ENCODE peak calls at places on chromosomes 13 and 19, in nine cellular contexts. T, L, V, E, W, N, R, S and X are unnamed samples.
A peak's percentile ranks its signal among the peaks of the same experiment; 100 is the strongest.

GRCh38 chr13:33487575-33488243 is 202.2 kb upstream of the STARD13 start:
- DNase-seq in L (no peak), V (no peak), N (no peak), E (peak; percentile 50), T (no peak), R (no peak), S (peak; percentile 62), W (no peak), X (no peak)

GRCh38 chr13:99353836-99354235 is 46.6 kb upstream of the GPR183 start:
- DNase-seq in V (no peak), T (no peak), L (no peak), R (no peak), W (no peak), N (no peak), S (peak; percentile 57), E (no peak), X (no peak)

GRCh38 chr19:48169585-48169973 is 565 bp downstream of the LIG1 start:
- DNase-seq in L (no peak), S (peak; percentile 48), V (peak; percentile 95), N (peak; percentile 91), R (peak; percentile 81), E (peak; percentile 76), T (peak; percentile 88), W (peak; percentile 93), X (peak; percentile 77)

GRCh38 chr19:3115411-3115810 is 20.4 kb upstream of the GNA15 start:
- DNase-seq in E (no peak), N (no peak), S (no peak), L (no peak), V (no peak), W (no peak), T (no peak), R (no peak), X (peak; percentile 14)

GRCh38 chr13:111051041-111051440 is 64.1 kb upstream of the ARHGEF7 start:
- DNase-seq in T (no peak), W (no peak), E (no peak), V (no peak), S (no peak), L (no peak), N (no peak), R (no peak), X (no peak)

GRCh38 chr13:66835040-66835628 is 395.0 kb downstream of the PCDH9 start:
- DNase-seq in N (no peak), S (peak; percentile 40), E (peak; percentile 64), W (no peak), V (no peak), L (peak; percentile 55), T (peak; percentile 74), R (peak; percentile 60), X (peak; percentile 87)

GRCh38 chr19:13152356-13152853 is 2.2 kb downstream of the IER2 start:
- DNase-seq in R (no peak), V (no peak), T (no peak), E (no peak), L (no peak), N (no peak), W (no peak), S (no peak), X (no peak)

GRCh38 chr13:35208587-35208986 is 266.5 kb downstream of the NBEA start:
- DNase-seq in W (no peak), S (no peak), R (no peak), L (no peak), V (no peak), N (no peak), E (no peak), T (no peak), X (no peak)

GRCh38 chr19:46919324-46919723 is 58.5 kb downstream of the ARHGAP35 start:
- DNase-seq in E (no peak), L (no peak), W (no peak), V (no peak), N (no peak), T (no peak), R (no peak), S (no peak), X (no peak)

GRCh38 chr19:8208710-8209110 is 460 bp upstream of the CERS4 start:
- DNase-seq in N (no peak), R (no peak), W (peak; percentile 73), E (peak; percentile 38), L (peak; percentile 79), T (no peak), S (no peak), V (no peak), X (no peak)

GRCh38 chr13:47038196-47038595 is 141.3 kb upstream of the HTR2A start:
- DNase-seq in V (no peak), E (no peak), S (peak; percentile 54), L (no peak), W (no peak), T (no peak), N (no peak), R (no peak), X (no peak)

GRCh38 chr19:2478324-2478755 is 2.4 kb downstream of the GADD45B start:
- DNase-seq in W (no peak), S (peak; percentile 79), N (no peak), T (peak; percentile 55), E (peak; percentile 71), V (peak; percentile 83), L (peak; percentile 37), R (no peak), X (peak; percentile 67)

GRCh38 chr13:61546911-61547310 is 131.3 kb upstream of the PCDH20 start:
- DNase-seq in T (no peak), S (no peak), E (no peak), R (no peak), L (no peak), V (no peak), N (no peak), W (no peak), X (no peak)

GRCh38 chr19:7191946-7192691 is 102.1 kb downstream of the INSR start:
- DNase-seq in N (no peak), T (no peak), S (peak; percentile 42), L (no peak), V (no peak), E (no peak), W (no peak), R (no peak), X (no peak)

GRCh38 chr13:35826626-35827254 is 304.4 kb downstream of the DCLK1 start:
- DNase-seq in S (no peak), E (no peak), T (no peak), R (no peak), L (no peak), N (no peak), W (no peak), V (no peak), X (no peak)

GRCh38 chr19:52237771-52238400 is 31.5 kb upstream of the ZNF766 start:
- DNase-seq in T (peak; percentile 66), E (peak; percentile 78), S (peak; percentile 53), V (no peak), L (no peak), R (peak; percentile 66), W (no peak), N (peak; percentile 15), X (no peak)

GRCh38 chr19:5451494-5451893 is 3.7 kb upstream of the ZNRF4 start:
- DNase-seq in S (no peak), N (no peak), E (no peak), L (no peak), R (no peak), T (no peak), V (no peak), W (no peak), X (no peak)

GRCh38 chr13:94706854-94707399 is 5.4 kb downstream of the SOX21 start:
- DNase-seq in W (no peak), L (peak; percentile 4), N (no peak), E (no peak), S (no peak), R (no peak), V (no peak), T (no peak), X (no peak)

GRCh38 chr19:38647966-38648788 is 728 bp downstream of the ACTN4 start:
- DNase-seq in W (no peak), E (peak; percentile 36), N (no peak), T (no peak), L (no peak), V (no peak), R (no peak), S (no peak), X (no peak)

GRCh38 chr13:73952683-73953082 is 181.5 kb downstream of the KLF12 start:
- DNase-seq in T (no peak), V (no peak), W (no peak), E (no peak), L (no peak), R (no peak), N (no peak), S (peak; percentile 11), X (no peak)

GRCh38 chr13:30676672-30677071 is 58.7 kb upstream of the ALOX5AP start:
- DNase-seq in W (no peak), V (no peak), L (no peak), T (no peak), S (no peak), N (no peak), R (no peak), E (peak; percentile 67), X (no peak)

GRCh38 chr13:23984541-23984940 is 87.2 kb upstream of the C1QTNF9B start:
- DNase-seq in L (no peak), N (no peak), V (no peak), T (no peak), E (no peak), W (no peak), R (no peak), S (no peak), X (no peak)

GRCh38 chr13:71524245-71525002 is 342.6 kb downstream of the DACH1 start:
- DNase-seq in S (no peak), W (no peak), V (no peak), E (no peak), T (no peak), N (no peak), L (no peak), R (no peak), X (no peak)

GRCh38 chr19:55095260-55096060 is 19.8 kb downstream of the EPS8L1 start:
- DNase-seq in W (no peak), S (no peak), T (peak; percentile 60), R (no peak), V (no peak), E (no peak), N (no peak), L (no peak), X (no peak)

GRCh38 chr19:49557641-49558325 is 22.6 kb downstream of the NOSIP start:
- DNase-seq in S (no peak), L (no peak), W (no peak), N (no peak), V (no peak), R (no peak), T (no peak), E (no peak), X (no peak)

GRCh38 chr19:8815780-8816179 is 16.3 kb downstream of the ZNF558 start:
- DNase-seq in L (no peak), W (no peak), V (no peak), R (no peak), E (no peak), N (no peak), S (no peak), T (no peak), X (no peak)

GRCh38 chr13:35810286-35810685 is 320.9 kb downstream of the DCLK1 start:
- DNase-seq in L (no peak), T (no peak), S (no peak), V (no peak), N (no peak), R (no peak), E (no peak), W (no peak), X (no peak)

GRCh38 chr13:31048521-31048920 is 113.2 kb downstream of the HSPH1 start:
- DNase-seq in R (no peak), V (no peak), W (no peak), S (no peak), T (no peak), L (no peak), N (no peak), E (peak; percentile 45), X (no peak)

GRCh38 chr19:38869160-38869835 is 8.8 kb downstream of the RINL start:
- DNase-seq in R (no peak), W (no peak), L (no peak), S (no peak), T (peak; percentile 40), V (no peak), N (no peak), E (no peak), X (peak; percentile 37)

GRCh38 chr19:16825312-16826168 is 3.7 kb upstream of the SIN3B start:
- DNase-seq in W (no peak), R (peak; percentile 80), S (peak; percentile 69), T (no peak), N (no peak), E (peak; percentile 52), V (peak; percentile 78), L (peak; percentile 8), X (peak; percentile 68)

GRCh38 chr19:19405919-19406877 is 723 bp downstream of the GATAD2A start:
- DNase-seq in E (peak; percentile 57), S (no peak), N (peak; percentile 11), T (peak; percentile 73), W (no peak), R (peak; percentile 73), L (no peak), V (peak; percentile 86), X (peak; percentile 68)